ENCODE peak calls at places on chromosome 5, in four cellular contexts. One of them, this sample, is unnamed.

GRCh38 chr5:79697222-79698164 is 7.9 kb downstream of the CMYA5 start:
- DNase-seq in K562: peak; percentile 76
- DNase-seq in HEK293T: no peak
- DNase-seq in HepG2: no peak
- DNase-seq in this sample: no peak

GRCh38 chr5:72133212-72133990 is 26.1 kb downstream of the MAP1B start:
- DNase-seq in HEK293T: no peak
- DNase-seq in HepG2: no peak
- DNase-seq in K562: no peak
- DNase-seq in this sample: no peak

GRCh38 chr5:1893754-1894153 is 11.0 kb upstream of the IRX4 start:
- DNase-seq in HEK293T: no peak
- DNase-seq in HepG2: no peak
- DNase-seq in K562: no peak
- DNase-seq in this sample: no peak

GRCh38 chr5:168047043-168047668 is 244.3 kb upstream of the WWC1 start:
- DNase-seq in HepG2: peak; percentile 43
- DNase-seq in HEK293T: peak; percentile 38
- DNase-seq in K562: peak; percentile 17
- DNase-seq in this sample: peak; percentile 3

GRCh38 chr5:1078206-1078605 is 33.7 kb downstream of the SLC12A7 start:
- DNase-seq in K562: no peak
- DNase-seq in HepG2: no peak
- DNase-seq in HEK293T: no peak
- DNase-seq in this sample: no peak

GRCh38 chr5:154430466-154430865 is 15.3 kb upstream of the SAP30L start:
- DNase-seq in K562: no peak
- DNase-seq in HEK293T: no peak
- DNase-seq in HepG2: no peak
- DNase-seq in this sample: no peak

GRCh38 chr5:142613231-142613630 is 72.7 kb downstream of the FGF1 start:
- DNase-seq in HepG2: no peak
- DNase-seq in K562: no peak
- DNase-seq in HEK293T: no peak
- DNase-seq in this sample: no peak

GRCh38 chr5:60687927-60688720 is 11.8 kb downstream of the DEPDC1B start:
- DNase-seq in K562: peak; percentile 67
- DNase-seq in HEK293T: peak; percentile 53
- DNase-seq in HepG2: peak; percentile 85
- DNase-seq in this sample: no peak

GRCh38 chr5:163509288-163510040 is 4.0 kb downstream of the MAT2B start:
- DNase-seq in K562: peak; percentile 29
- DNase-seq in HepG2: peak; percentile 75
- DNase-seq in HEK293T: peak; percentile 16
- DNase-seq in this sample: no peak

GRCh38 chr5:177334155-177334551 is 17.3 kb downstream of the LMAN2 start:
- DNase-seq in HepG2: no peak
- DNase-seq in HEK293T: no peak
- DNase-seq in K562: no peak
- DNase-seq in this sample: no peak

GRCh38 chr5:136808756-136809155 is 443.4 kb upstream of the TRPC7 start:
- DNase-seq in HepG2: no peak
- DNase-seq in HEK293T: no peak
- DNase-seq in K562: no peak
- DNase-seq in this sample: no peak

GRCh38 chr5:50807661-50808060 is 141.2 kb downstream of the PARP8 start:
- DNase-seq in K562: no peak
- DNase-seq in HEK293T: no peak
- DNase-seq in HepG2: no peak
- DNase-seq in this sample: no peak

GRCh38 chr5:89871906-89872305 is 537.6 kb downstream of the CETN3 start:
- DNase-seq in K562: no peak
- DNase-seq in HepG2: no peak
- DNase-seq in HEK293T: no peak
- DNase-seq in this sample: no peak

GRCh38 chr5:1332461-1333001 is 12.4 kb downstream of the CLPTM1L start:
- DNase-seq in HepG2: no peak
- DNase-seq in HEK293T: no peak
- DNase-seq in K562: peak; percentile 27
- DNase-seq in this sample: no peak

GRCh38 chr5:38329132-38329715 is 70.9 kb downstream of the EGFLAM start:
- DNase-seq in HEK293T: no peak
- DNase-seq in HepG2: no peak
- DNase-seq in K562: no peak
- DNase-seq in this sample: no peak

GRCh38 chr5:930853-931252 is 38.2 kb downstream of the TRIP13 start:
- DNase-seq in HEK293T: no peak
- DNase-seq in HepG2: no peak
- DNase-seq in K562: no peak
- DNase-seq in this sample: no peak

GRCh38 chr5:1479581-1480188 is 34.4 kb upstream of the SLC6A3 start:
- DNase-seq in HepG2: peak; percentile 23
- DNase-seq in HEK293T: peak; percentile 68
- DNase-seq in K562: peak; percentile 62
- DNase-seq in this sample: no peak

GRCh38 chr5:128462330-128462729 is 75.7 kb downstream of the FBN2 start:
- DNase-seq in HEK293T: no peak
- DNase-seq in K562: no peak
- DNase-seq in HepG2: no peak
- DNase-seq in this sample: no peak

GRCh38 chr5:132180134-132180745 is 47.4 kb downstream of the P4HA2 start:
- DNase-seq in HEK293T: peak; percentile 62
- DNase-seq in HepG2: peak; percentile 18
- DNase-seq in K562: peak; percentile 87
- DNase-seq in this sample: no peak

GRCh38 chr5:111584651-111585050 is 72.3 kb upstream of the STARD4 start:
- DNase-seq in HepG2: no peak
- DNase-seq in HEK293T: no peak
- DNase-seq in K562: peak; percentile 17
- DNase-seq in this sample: no peak

DNA sequence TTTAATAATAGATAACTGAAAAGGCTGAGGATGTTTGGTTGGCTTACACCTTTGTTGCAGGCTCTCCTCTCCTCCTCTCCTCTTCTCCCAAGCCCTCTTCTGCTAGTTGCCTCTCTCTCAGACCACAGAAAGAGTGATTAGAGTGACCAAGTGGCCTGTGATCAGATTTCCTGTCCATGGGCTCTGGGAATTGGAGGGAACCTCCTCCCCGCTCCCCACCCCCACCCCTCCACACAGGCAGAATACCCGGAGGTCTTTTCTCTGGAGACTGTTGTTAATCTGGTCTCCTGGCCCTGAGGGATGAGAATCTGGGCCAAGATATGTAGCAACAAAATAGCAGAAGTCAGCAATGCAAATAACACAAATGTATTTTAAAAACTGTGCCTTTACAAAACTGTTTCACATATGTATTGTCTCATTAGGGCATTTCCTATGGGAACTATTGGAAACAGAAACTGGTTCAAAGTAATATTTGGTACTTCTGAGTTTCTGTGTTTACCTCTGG is 361.3 kb downstream of the NR2F1-AS1 start:
- DNase-seq in HepG2: no peak
- DNase-seq in HEK293T: no peak
- DNase-seq in K562: no peak
- DNase-seq in this sample: no peak
- TF ChIP-seq FOXK2 in HepG2: no peak
- TF ChIP-seq FOXK2 in HEK293T: no peak
- TF ChIP-seq FOXK2 in K562: no peak
- TF ChIP-seq FOXK2 in this sample: no peak

DNA sequence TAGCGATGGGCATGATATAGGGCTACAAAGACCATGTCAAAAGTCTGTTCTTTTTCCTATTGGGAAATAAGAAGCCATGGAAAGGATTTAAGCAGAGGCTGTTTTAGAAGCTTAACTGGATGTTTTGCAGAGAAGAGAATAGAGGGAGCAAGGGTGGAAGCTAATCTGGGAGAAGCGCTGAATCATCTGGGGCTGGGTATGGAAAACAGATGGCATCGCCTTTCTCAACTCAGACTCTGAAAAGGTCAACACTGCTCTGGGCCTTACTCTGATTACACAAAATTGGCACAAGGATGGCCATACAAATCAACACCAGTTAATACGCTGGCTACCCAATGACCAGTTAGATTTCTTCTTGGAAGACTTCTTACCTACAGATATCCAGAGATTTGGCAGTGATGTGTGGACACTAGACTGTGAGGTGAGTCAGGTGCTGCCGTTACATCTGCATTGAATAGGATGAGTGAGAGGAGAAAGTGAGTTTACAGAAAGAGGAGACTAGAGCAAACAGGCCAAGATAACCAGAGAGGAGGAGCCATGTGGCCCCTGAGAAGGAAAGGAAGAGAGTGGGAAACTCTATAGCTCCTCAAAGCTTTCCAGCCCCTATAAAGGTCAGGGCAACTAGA is 6.2 kb upstream of the TCERG1 start:
- DNase-seq in K562: no peak
- DNase-seq in HepG2: no peak
- DNase-seq in HEK293T: no peak
- DNase-seq in this sample: no peak
- TF ChIP-seq TARDBP in K562: no peak
- TF ChIP-seq TARDBP in HepG2: no peak
- TF ChIP-seq TARDBP in HEK293T: no peak
- TF ChIP-seq TARDBP in this sample: no peak

GRCh38 chr5:76867827-76868693 is 18.2 kb downstream of the S100Z start:
- DNase-seq in HEK293T: peak; percentile 68
- DNase-seq in K562: peak; percentile 76
- DNase-seq in HepG2: peak; percentile 47
- DNase-seq in this sample: peak; percentile 39
- TF ChIP-seq FOXK2 in HEK293T: no peak
- TF ChIP-seq FOXK2 in K562: no peak
- TF ChIP-seq FOXK2 in HepG2: no peak
- TF ChIP-seq FOXK2 in this sample: no peak

GRCh38 chr5:16457451-16457850 is 8.1 kb downstream of the ZNF622 start:
- DNase-seq in HepG2: no peak
- DNase-seq in K562: no peak
- DNase-seq in HEK293T: no peak
- DNase-seq in this sample: no peak
- TF ChIP-seq TARDBP in HepG2: no peak
- TF ChIP-seq TARDBP in K562: no peak
- TF ChIP-seq TARDBP in HEK293T: no peak
- TF ChIP-seq TARDBP in this sample: no peak